ENCODE peak calls at places on chromosomes 3 and 15, in nine cellular contexts. One of them, this sample, is unnamed.

GRCh38 chr3:194168994-194169393 is 33.0 kb downstream of the HES1 start:
- DNase-seq in brain microvascular endothelial cell: no peak
- DNase-seq in neural crest cell: no peak
- DNase-seq in WTC11: no peak
- DNase-seq in nephron progenitor cell: no peak
- DNase-seq in mucosa of descending colon: no peak
- DNase-seq in HFF-Myc: no peak
- DNase-seq in fibroblast of mammary gland: no peak
- DNase-seq in uterus: no peak
- DNase-seq in this sample: no peak

GRCh38 chr3:113051827-113052226 is 61.0 kb downstream of the GTPBP8 start:
- DNase-seq in HFF-Myc: no peak
- DNase-seq in WTC11: no peak
- DNase-seq in fibroblast of mammary gland: peak; percentile 29
- DNase-seq in brain microvascular endothelial cell: no peak
- DNase-seq in uterus: peak; percentile 40
- DNase-seq in nephron progenitor cell: no peak
- DNase-seq in neural crest cell: no peak
- DNase-seq in mucosa of descending colon: no peak
- DNase-seq in this sample: no peak

GRCh38 chr15:63332367-63333078 is 49.1 kb downstream of the CA12 start:
- DNase-seq in fibroblast of mammary gland: peak; percentile 97
- DNase-seq in brain microvascular endothelial cell: peak; percentile 95
- DNase-seq in mucosa of descending colon: no peak
- DNase-seq in WTC11: no peak
- DNase-seq in HFF-Myc: peak; percentile 69
- DNase-seq in uterus: no peak
- DNase-seq in neural crest cell: no peak
- DNase-seq in nephron progenitor cell: no peak
- DNase-seq in this sample: no peak

GRCh38 chr15:52163321-52164190 is 27.6 kb downstream of the GNB5 start:
- DNase-seq in fibroblast of mammary gland: no peak
- DNase-seq in uterus: no peak
- DNase-seq in WTC11: peak; percentile 80
- DNase-seq in HFF-Myc: no peak
- DNase-seq in neural crest cell: peak; percentile 24
- DNase-seq in brain microvascular endothelial cell: no peak
- DNase-seq in nephron progenitor cell: peak; percentile 36
- DNase-seq in mucosa of descending colon: no peak
- DNase-seq in this sample: no peak

GRCh38 chr15:62483817-62484216 is 318.7 kb upstream of the C2CD4B start:
- DNase-seq in mucosa of descending colon: peak; percentile 62
- DNase-seq in uterus: no peak
- DNase-seq in neural crest cell: no peak
- DNase-seq in fibroblast of mammary gland: peak; percentile 72
- DNase-seq in HFF-Myc: no peak
- DNase-seq in WTC11: no peak
- DNase-seq in nephron progenitor cell: no peak
- DNase-seq in brain microvascular endothelial cell: no peak
- DNase-seq in this sample: peak; percentile 56

GRCh38 chr3:67619966-67620365 is 34.4 kb downstream of the SUCLG2 start:
- DNase-seq in WTC11: no peak
- DNase-seq in nephron progenitor cell: no peak
- DNase-seq in uterus: no peak
- DNase-seq in HFF-Myc: no peak
- DNase-seq in mucosa of descending colon: no peak
- DNase-seq in fibroblast of mammary gland: no peak
- DNase-seq in brain microvascular endothelial cell: no peak
- DNase-seq in neural crest cell: no peak
- DNase-seq in this sample: no peak

GRCh38 chr3:51375571-51375970 is 9.5 kb upstream of the MANF start:
- DNase-seq in WTC11: no peak
- DNase-seq in fibroblast of mammary gland: no peak
- DNase-seq in brain microvascular endothelial cell: no peak
- DNase-seq in nephron progenitor cell: no peak
- DNase-seq in uterus: no peak
- DNase-seq in neural crest cell: no peak
- DNase-seq in HFF-Myc: no peak
- DNase-seq in mucosa of descending colon: no peak
- DNase-seq in this sample: no peak

GRCh38 chr3:165939141-165939540 is 101.9 kb upstream of the BCHE start:
- DNase-seq in nephron progenitor cell: no peak
- DNase-seq in fibroblast of mammary gland: no peak
- DNase-seq in neural crest cell: no peak
- DNase-seq in HFF-Myc: no peak
- DNase-seq in WTC11: no peak
- DNase-seq in mucosa of descending colon: no peak
- DNase-seq in uterus: no peak
- DNase-seq in brain microvascular endothelial cell: no peak
- DNase-seq in this sample: no peak

GRCh38 chr3:100588251-100588650 is 21.1 kb upstream of the ADGRG7 start:
- DNase-seq in brain microvascular endothelial cell: no peak
- DNase-seq in fibroblast of mammary gland: no peak
- DNase-seq in WTC11: no peak
- DNase-seq in mucosa of descending colon: no peak
- DNase-seq in HFF-Myc: no peak
- DNase-seq in nephron progenitor cell: no peak
- DNase-seq in neural crest cell: no peak
- DNase-seq in uterus: no peak
- DNase-seq in this sample: no peak

GRCh38 chr3:100586832-100587231 is 22.6 kb upstream of the ADGRG7 start:
- DNase-seq in neural crest cell: no peak
- DNase-seq in HFF-Myc: no peak
- DNase-seq in uterus: no peak
- DNase-seq in fibroblast of mammary gland: no peak
- DNase-seq in WTC11: no peak
- DNase-seq in nephron progenitor cell: no peak
- DNase-seq in mucosa of descending colon: no peak
- DNase-seq in brain microvascular endothelial cell: no peak
- DNase-seq in this sample: no peak

GRCh38 chr3:100591411-100591810 is 18.0 kb upstream of the ADGRG7 start:
- DNase-seq in WTC11: no peak
- DNase-seq in brain microvascular endothelial cell: no peak
- DNase-seq in fibroblast of mammary gland: no peak
- DNase-seq in mucosa of descending colon: peak; percentile 59
- DNase-seq in neural crest cell: no peak
- DNase-seq in nephron progenitor cell: no peak
- DNase-seq in HFF-Myc: no peak
- DNase-seq in uterus: no peak
- DNase-seq in this sample: no peak

GRCh38 chr3:100590114-100590839 is 19.1 kb upstream of the ADGRG7 start:
- DNase-seq in mucosa of descending colon: peak; percentile 76
- DNase-seq in HFF-Myc: peak; percentile 54
- DNase-seq in nephron progenitor cell: peak; percentile 57
- DNase-seq in brain microvascular endothelial cell: peak; percentile 67
- DNase-seq in neural crest cell: peak; percentile 67
- DNase-seq in fibroblast of mammary gland: peak; percentile 84
- DNase-seq in uterus: peak; percentile 55
- DNase-seq in WTC11: peak; percentile 49
- DNase-seq in this sample: peak; percentile 64

DNA sequence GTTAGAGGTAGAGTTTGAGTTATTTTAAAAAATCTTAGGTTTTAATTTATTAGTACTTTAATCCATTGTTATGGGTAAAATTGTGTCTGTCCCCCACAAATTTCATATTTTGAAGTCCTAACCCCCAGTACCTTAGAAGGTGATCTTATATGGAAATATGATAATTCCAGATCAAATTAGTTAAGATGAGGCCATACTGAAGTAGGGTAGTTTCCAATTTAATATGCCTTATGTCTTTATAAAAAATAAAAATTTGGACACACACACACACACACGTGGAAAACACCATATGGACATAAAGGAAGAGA is 18.6 kb upstream of the ADGRG7 start:
- DNase-seq in mucosa of descending colon: no peak
- DNase-seq in uterus: no peak
- DNase-seq in HFF-Myc: no peak
- DNase-seq in WTC11: no peak
- DNase-seq in brain microvascular endothelial cell: no peak
- DNase-seq in neural crest cell: no peak
- DNase-seq in fibroblast of mammary gland: no peak
- DNase-seq in nephron progenitor cell: no peak
- DNase-seq in this sample: no peak
- TF ChIP-seq CTCF in mucosa of descending colon: no peak
- TF ChIP-seq CTCF in uterus: no peak
- TF ChIP-seq CTCF in HFF-Myc: no peak
- TF ChIP-seq CTCF in WTC11: peak; percentile 20
- TF ChIP-seq CTCF in brain microvascular endothelial cell: no peak
- TF ChIP-seq CTCF in neural crest cell: no peak
- TF ChIP-seq CTCF in fibroblast of mammary gland: no peak
- TF ChIP-seq CTCF in nephron progenitor cell: no peak
- TF ChIP-seq CTCF in this sample: no peak

DNA sequence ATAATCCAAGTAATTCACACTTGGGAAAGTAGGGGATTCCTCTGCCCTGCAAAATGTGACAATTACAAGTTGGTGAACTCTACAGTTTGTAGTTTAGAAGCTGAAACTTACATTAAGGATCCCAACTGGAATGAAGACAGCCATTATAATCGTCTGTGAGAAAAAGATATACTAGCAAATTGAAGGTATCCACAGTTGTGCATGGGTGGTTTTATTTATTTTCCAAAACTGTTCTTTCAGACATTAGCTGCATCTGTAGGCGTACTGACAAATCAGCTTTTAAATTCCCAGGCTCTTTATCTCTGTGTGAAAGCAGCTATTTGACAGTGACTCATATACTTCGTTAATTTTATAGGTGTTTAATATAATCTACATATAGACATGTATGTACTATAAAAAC is 12.5 kb upstream of the ISL2 start:
- DNase-seq in brain microvascular endothelial cell: no peak
- DNase-seq in HFF-Myc: no peak
- DNase-seq in uterus: no peak
- DNase-seq in neural crest cell: no peak
- DNase-seq in mucosa of descending colon: no peak
- DNase-seq in nephron progenitor cell: no peak
- DNase-seq in WTC11: no peak
- DNase-seq in fibroblast of mammary gland: no peak
- DNase-seq in this sample: no peak
- TF ChIP-seq CTCF in brain microvascular endothelial cell: no peak
- TF ChIP-seq CTCF in HFF-Myc: no peak
- TF ChIP-seq CTCF in uterus: no peak
- TF ChIP-seq CTCF in neural crest cell: no peak
- TF ChIP-seq CTCF in mucosa of descending colon: no peak
- TF ChIP-seq CTCF in nephron progenitor cell: no peak
- TF ChIP-seq CTCF in WTC11: no peak
- TF ChIP-seq CTCF in fibroblast of mammary gland: no peak
- TF ChIP-seq CTCF in this sample: no peak

DNA sequence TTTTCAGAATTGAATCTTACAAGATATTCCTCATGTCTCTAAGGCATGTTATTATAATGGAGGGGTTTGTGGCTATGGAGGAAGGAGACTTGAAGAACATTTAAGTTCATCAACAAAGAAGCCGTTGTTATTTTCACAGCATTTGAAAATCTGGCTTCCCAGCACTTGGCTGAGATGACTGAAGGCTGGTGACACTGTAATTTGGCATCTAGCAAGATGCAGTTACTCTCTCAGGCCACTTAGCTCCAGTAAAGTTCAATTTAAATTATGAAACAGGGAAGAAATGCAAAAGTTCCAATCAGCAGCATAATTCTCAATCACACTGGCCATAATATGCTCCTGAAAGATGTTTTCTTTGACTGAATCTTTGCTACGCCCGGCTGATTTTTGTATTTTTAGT is 139.4 kb upstream of the NUDT16 start:
- DNase-seq in mucosa of descending colon: no peak
- DNase-seq in fibroblast of mammary gland: no peak
- DNase-seq in HFF-Myc: no peak
- DNase-seq in uterus: no peak
- DNase-seq in brain microvascular endothelial cell: no peak
- DNase-seq in nephron progenitor cell: no peak
- DNase-seq in neural crest cell: no peak
- DNase-seq in WTC11: no peak
- DNase-seq in this sample: no peak
- TF ChIP-seq CTCF in mucosa of descending colon: no peak
- TF ChIP-seq CTCF in fibroblast of mammary gland: no peak
- TF ChIP-seq CTCF in HFF-Myc: no peak
- TF ChIP-seq CTCF in uterus: no peak
- TF ChIP-seq CTCF in brain microvascular endothelial cell: peak; percentile 13
- TF ChIP-seq CTCF in nephron progenitor cell: no peak
- TF ChIP-seq CTCF in neural crest cell: no peak
- TF ChIP-seq CTCF in WTC11: no peak
- TF ChIP-seq CTCF in this sample: no peak

GRCh38 chr3:58250093-58250707 is 12.6 kb downstream of the ABHD6 start:
- DNase-seq in fibroblast of mammary gland: no peak
- DNase-seq in neural crest cell: no peak
- DNase-seq in mucosa of descending colon: no peak
- DNase-seq in HFF-Myc: no peak
- DNase-seq in uterus: no peak
- DNase-seq in nephron progenitor cell: peak; percentile 17
- DNase-seq in WTC11: no peak
- DNase-seq in brain microvascular endothelial cell: no peak
- DNase-seq in this sample: no peak

GRCh38 chr3:58254144-58254543 is 16.6 kb downstream of the ABHD6 start:
- DNase-seq in neural crest cell: no peak
- DNase-seq in mucosa of descending colon: peak; percentile 35
- DNase-seq in brain microvascular endothelial cell: no peak
- DNase-seq in HFF-Myc: no peak
- DNase-seq in fibroblast of mammary gland: no peak
- DNase-seq in WTC11: no peak
- DNase-seq in nephron progenitor cell: no peak
- DNase-seq in uterus: no peak
- DNase-seq in this sample: no peak

GRCh38 chr3:58246148-58247051 is 8.8 kb downstream of the ABHD6 start:
- DNase-seq in WTC11: no peak
- DNase-seq in HFF-Myc: no peak
- DNase-seq in mucosa of descending colon: no peak
- DNase-seq in neural crest cell: no peak
- DNase-seq in brain microvascular endothelial cell: no peak
- DNase-seq in fibroblast of mammary gland: no peak
- DNase-seq in nephron progenitor cell: no peak
- DNase-seq in uterus: no peak
- DNase-seq in this sample: no peak

GRCh38 chr3:58251653-58252052 is 14.1 kb downstream of the ABHD6 start:
- DNase-seq in neural crest cell: no peak
- DNase-seq in WTC11: no peak
- DNase-seq in HFF-Myc: no peak
- DNase-seq in nephron progenitor cell: no peak
- DNase-seq in mucosa of descending colon: no peak
- DNase-seq in brain microvascular endothelial cell: no peak
- DNase-seq in fibroblast of mammary gland: peak; percentile 56
- DNase-seq in uterus: no peak
- DNase-seq in this sample: no peak

DNA sequence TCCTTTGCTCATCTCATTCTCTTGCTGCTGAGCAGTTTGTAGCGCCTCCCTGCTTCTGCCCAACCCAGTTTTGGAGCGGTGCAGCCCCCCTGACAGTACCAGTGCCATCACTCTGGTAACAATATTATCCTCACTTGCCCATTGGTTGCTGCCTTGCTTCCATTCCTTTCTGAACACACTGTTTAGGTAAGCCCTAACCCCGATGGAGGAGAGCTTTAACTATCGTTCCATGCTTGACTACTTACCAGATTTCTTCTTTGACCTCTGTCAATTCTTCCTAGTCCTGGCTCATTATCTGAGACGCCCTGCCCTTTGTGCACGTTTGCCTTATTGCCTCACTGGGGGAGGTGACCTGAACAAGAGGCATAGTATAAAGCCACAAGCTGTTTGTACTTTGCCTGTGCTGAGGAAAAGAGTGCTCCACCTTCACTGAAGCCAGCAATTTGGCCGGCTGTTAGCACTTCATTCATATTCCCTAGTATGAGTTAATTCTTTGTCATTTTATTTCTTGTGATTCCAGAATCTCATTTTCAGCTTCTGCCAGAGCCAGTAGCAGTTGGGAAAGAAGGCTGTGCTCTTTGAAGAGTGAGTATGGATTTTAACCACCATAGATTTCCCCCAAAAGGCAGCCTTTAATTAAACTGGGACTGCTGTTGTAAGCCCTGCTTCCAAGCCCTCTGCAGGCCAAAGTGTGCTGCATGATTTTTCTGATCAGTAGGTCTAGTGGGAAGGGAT is 11.9 kb downstream of the ABHD6 start:
- DNase-seq in WTC11: no peak
- DNase-seq in mucosa of descending colon: peak; percentile 83
- DNase-seq in brain microvascular endothelial cell: no peak
- DNase-seq in HFF-Myc: no peak
- DNase-seq in uterus: no peak
- DNase-seq in fibroblast of mammary gland: peak; percentile 18
- DNase-seq in nephron progenitor cell: peak; percentile 16
- DNase-seq in neural crest cell: no peak
- DNase-seq in this sample: peak; percentile 81
- TF ChIP-seq CTCF in WTC11: no peak
- TF ChIP-seq CTCF in mucosa of descending colon: no peak
- TF ChIP-seq CTCF in brain microvascular endothelial cell: peak; percentile 59
- TF ChIP-seq CTCF in HFF-Myc: peak; percentile 26
- TF ChIP-seq CTCF in uterus: no peak
- TF ChIP-seq CTCF in fibroblast of mammary gland: peak; percentile 35
- TF ChIP-seq CTCF in nephron progenitor cell: peak; percentile 24
- TF ChIP-seq CTCF in neural crest cell: peak; percentile 46
- TF ChIP-seq CTCF in this sample: peak; percentile 43